ENCODE peak calls at places on chromosomes 2 and 18, in five cellular contexts. E is H1, C is PC-3, W is IMR-90, L is OCI-LY7. R is an unnamed sample.

GRCh38 chr2:3839489-3839888 is 136.1 kb downstream of the DCDC2C start:
- DNase-seq in E (no peak), C (no peak), W (no peak), L (no peak), R (no peak)

GRCh38 chr2:6741229-6741628 is 124.5 kb downstream of the CMPK2 start:
- DNase-seq in E (no peak), C (no peak), W (no peak), L (no peak), R (no peak)

GRCh38 chr2:149080964-149081363 is 42.5 kb downstream of the LYPD6B start:
- DNase-seq in E (no peak), C (no peak), W (no peak), L (no peak), R (no peak)

GRCh38 chr2:74566423-74567085 is 12.0 kb downstream of the DOK1 start:
- DNase-seq in E (no peak), C (peak), W (peak), L (no peak), R (peak)

GRCh38 chr2:162317910-162318279 is 589 bp downstream of the IFIH1 start:
- DNase-seq in E (no peak), C (peak), W (no peak), L (peak), R (peak)

GRCh38 chr2:8412082-8412481 is 269.8 kb upstream of the ID2 start:
- DNase-seq in E (no peak), C (peak), W (no peak), L (no peak), R (no peak)

GRCh38 chr2:140650825-140651224 is 1480.0 kb downstream of the LRP1B start:
- DNase-seq in E (no peak), C (peak), W (peak), L (no peak), R (no peak)

GRCh38 chr2:101827246-101827645 is 129.7 kb downstream of the MAP4K4 start:
- DNase-seq in E (no peak), C (peak), W (peak), L (no peak), R (peak)

GRCh38 chr18:3710712-3711269 is 260.8 kb downstream of the TGIF1 start:
- DNase-seq in E (no peak), C (peak), W (no peak), L (peak), R (peak)

GRCh38 chr2:237309416-237309815 is 104.5 kb downstream of the COL6A3 start:
- DNase-seq in E (no peak), C (no peak), W (no peak), L (no peak), R (no peak)

GRCh38 chr2:18483896-18484295 is 76.6 kb downstream of the RDH14 start:
- DNase-seq in E (no peak), C (no peak), W (peak), L (no peak), R (no peak)

GRCh38 chr2:162932416-162932815 is 93.8 kb upstream of the KCNH7 start:
- DNase-seq in E (no peak), C (no peak), W (no peak), L (no peak), R (no peak)

GRCh38 chr2:135607561-135607960 is 76.3 kb downstream of the R3HDM1 start:
- DNase-seq in E (no peak), C (no peak), W (peak), L (no peak), R (no peak)

GRCh38 chr18:57666818-57667497 is 45.3 kb upstream of the NARS1 start:
- DNase-seq in E (no peak), C (no peak), W (peak), L (no peak), R (no peak)

GRCh38 chr2:196516541-196516940 is 123.0 kb upstream of the CCDC150 start:
- DNase-seq in E (no peak), C (no peak), W (no peak), L (no peak), R (no peak)

GRCh38 chr2:24875272-24875671 is 44.8 kb downstream of the ADCY3 start:
- DNase-seq in E (no peak), C (no peak), W (no peak), L (no peak), R (peak)

GRCh38 chr18:13530879-13531387 is 195.4 kb downstream of the FAM210A start:
- DNase-seq in E (no peak), C (peak), W (peak), L (peak), R (peak)

GRCh38 chr2:102094917-102095316 is 47.6 kb upstream of the IL1R1 start:
- DNase-seq in E (no peak), C (peak), W (peak), L (no peak), R (peak)

GRCh38 chr18:49227456-49227855 is 233.0 kb downstream of the DYM start:
- DNase-seq in E (no peak), C (peak), W (no peak), L (no peak), R (no peak)

GRCh38 chr2:196783431-196784094 is 15.9 kb downstream of the GTF3C3 start:
- DNase-seq in E (no peak), C (peak), W (peak), L (no peak), R (peak)

GRCh38 chr2:158024288-158024898 is 77.3 kb upstream of the UPP2 start:
- DNase-seq in E (peak), C (peak), W (peak), L (peak), R (peak)

GRCh38 chr2:102350118-102350793 is 5.3 kb upstream of the IL18R1 start:
- DNase-seq in E (no peak), C (no peak), W (no peak), L (no peak), R (no peak)

GRCh38 chr18:32310119-32310518 is 120.3 kb downstream of the MEP1B start:
- DNase-seq in E (no peak), C (no peak), W (peak), L (no peak), R (no peak)
- H3K27ac ChIP-seq in E (no peak), C (no peak), W (no peak), L (no peak), R (no peak)

GRCh38 chr2:233764761-233765160 is 4.7 kb downstream of the UGT1A1 start:
- DNase-seq in E (no peak), C (peak), W (peak), L (no peak), R (no peak)

GRCh38 chr2:233766416-233766815 is 6.3 kb downstream of the UGT1A1 start:
- DNase-seq in E (no peak), C (no peak), W (no peak), L (no peak), R (no peak)

GRCh38 chr2:233761040-233761769 is 1.1 kb downstream of the UGT1A1 start:
- DNase-seq in E (no peak), C (no peak), W (peak), L (no peak), R (no peak)

GRCh38 chr2:233760043-233760442 is at the start of gene UGT1A1:
- DNase-seq in E (no peak), C (no peak), W (no peak), L (no peak), R (no peak)

DNA sequence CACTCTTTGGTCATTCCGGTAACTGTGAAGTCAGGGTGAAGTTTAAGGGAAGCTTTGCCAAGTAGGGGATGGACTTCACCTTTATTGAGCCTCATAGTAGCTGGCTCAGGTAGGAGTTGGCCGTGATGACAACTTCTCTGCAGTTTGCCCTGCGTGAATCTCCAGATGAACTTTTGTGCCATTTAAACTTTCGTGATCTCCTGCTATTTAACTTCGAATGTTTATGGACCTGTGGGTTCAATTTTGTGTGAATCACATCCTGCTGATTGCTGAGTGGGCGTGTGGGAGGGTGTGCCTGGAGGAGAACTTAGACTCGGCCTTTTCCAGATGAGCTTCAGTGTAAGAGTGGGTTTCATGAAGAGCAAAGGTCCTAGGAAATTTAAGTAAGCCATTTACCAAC is 4.2 kb downstream of the UGT1A1 start:
- DNase-seq in E (no peak), C (peak), W (peak), L (no peak), R (peak)
- H2AFZ ChIP-seq in E (no peak), C (peak), W (peak), L (no peak), R (peak)

DNA sequence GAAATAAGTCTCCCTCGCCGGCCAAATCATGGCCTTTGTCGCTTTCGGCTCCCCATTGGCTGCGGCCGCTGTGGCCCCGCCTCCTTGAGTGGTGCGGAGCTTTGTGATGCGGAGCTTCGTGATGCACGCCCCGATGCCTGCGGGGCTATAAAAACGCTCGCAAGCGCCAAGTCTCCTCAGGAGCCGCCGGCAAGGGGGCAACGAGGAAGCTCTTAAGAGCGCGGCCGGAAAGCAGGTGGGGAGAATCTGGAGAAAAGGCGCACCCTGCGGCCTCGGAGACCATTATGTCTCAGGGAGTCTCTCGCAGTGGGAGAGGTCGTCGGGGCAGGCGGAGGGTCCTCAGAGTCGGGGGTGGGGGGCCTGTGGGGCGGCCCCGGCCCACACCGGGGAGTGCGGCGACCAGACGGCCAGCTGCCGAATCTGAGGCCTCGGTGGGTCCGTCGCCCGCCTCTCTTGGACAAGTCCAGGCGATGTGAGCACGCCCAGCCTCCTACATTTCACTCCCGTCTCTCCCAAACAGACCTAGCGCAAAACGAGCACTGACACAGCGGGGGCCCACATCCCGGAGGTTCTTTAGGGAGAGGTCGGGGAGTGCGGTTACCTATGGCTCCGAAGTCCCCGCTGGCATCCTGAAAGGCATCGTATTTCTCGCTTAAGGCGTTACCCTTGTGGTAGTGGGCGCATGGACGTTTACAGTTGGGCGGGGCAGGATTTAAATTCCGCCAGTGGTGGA is at the start of gene CABYR:
- DNase-seq in E (peak), C (peak), W (peak), L (peak), R (peak)
- H3K27ac ChIP-seq in E (peak), C (peak), W (peak), L (no peak), R (peak)

GRCh38 chr2:73173781-73174180 is 28.6 kb upstream of the NOTO start:
- DNase-seq in E (no peak), C (no peak), W (no peak), L (no peak), R (no peak)

GRCh38 chr2:73176205-73176880 is 26.0 kb upstream of the NOTO start:
- DNase-seq in E (peak), C (no peak), W (no peak), L (no peak), R (peak)

GRCh38 chr2:73174244-73174643 is 28.1 kb upstream of the NOTO start:
- DNase-seq in E (no peak), C (no peak), W (no peak), L (no peak), R (no peak)

GRCh38 chr2:73175663-73176204 is 26.6 kb upstream of the NOTO start:
- DNase-seq in E (peak), C (peak), W (peak), L (no peak), R (peak)

DNA sequence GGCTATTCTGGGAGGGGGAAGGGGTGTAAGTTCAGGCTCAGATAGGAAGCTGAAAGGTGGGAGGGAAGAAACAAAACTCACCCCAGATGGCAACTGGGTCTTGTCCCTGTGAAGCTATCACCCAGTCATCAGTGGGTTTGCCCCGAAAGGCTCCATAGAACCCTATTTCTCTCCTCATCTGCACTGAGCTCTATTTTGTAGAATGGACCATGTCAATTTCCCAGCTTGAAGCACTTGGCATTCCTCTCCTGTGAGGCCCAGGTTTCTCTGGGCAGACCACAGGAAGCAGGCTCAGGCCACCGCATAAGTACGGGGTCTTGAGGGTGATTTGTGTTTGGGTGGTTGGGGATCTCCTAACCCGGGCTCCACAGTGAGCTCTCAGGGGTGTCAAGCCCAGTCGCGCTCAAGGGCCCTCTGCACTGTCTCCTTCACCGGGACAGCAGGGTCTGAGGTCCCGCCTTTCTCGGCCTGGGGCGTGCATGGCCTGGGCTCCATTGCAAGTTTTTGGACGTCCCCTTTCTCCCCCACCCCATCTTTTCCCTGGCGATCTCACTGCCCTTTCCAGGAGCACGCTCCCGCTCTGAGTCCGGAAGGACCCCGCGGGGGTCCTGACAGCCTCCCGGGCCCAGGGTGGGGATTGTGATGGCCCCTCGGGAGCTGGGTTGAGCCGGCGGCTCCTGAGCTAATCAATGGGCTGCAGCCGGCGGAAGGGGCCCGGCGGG is 27.3 kb upstream of the NOTO start:
- DNase-seq in E (no peak), C (no peak), W (no peak), L (no peak), R (no peak)
- H2AFZ ChIP-seq in E (peak), C (peak), W (peak), L (no peak), R (peak)

GRCh38 chr2:235011607-235011928 is 59.8 kb downstream of the SH3BP4 start:
- DNase-seq in E (no peak), C (no peak), W (no peak), L (no peak), R (no peak)
- H3K27ac ChIP-seq in E (no peak), C (no peak), W (no peak), L (no peak), R (no peak)